ENCODE peak calls at places on chromosomes 16 and 17, in nine cellular contexts. A is GM19239; P is GM13977; X is activated CD8-positive, alpha-beta T cell treated with anti-CD3 and anti-CD28 coated beads for 36 hours; I is HTR-8/SVneo; K is activated T-helper 1 cell treated with Interleukin-2 at 50 U/mL for 16 hours; G is NCI-H748 treated with DMSO at 0.1 percent for 48 hours; D is iPS DF 19.7; W is AG08395. L is an unnamed sample.

GRCh38 chr16:87951550-87952538 is 610 bp downstream of the BANP start:
- DNase-seq in A (no peak), P (no peak), X (peak; percentile 35), I (no peak), K (no peak), G (no peak), D (no peak), W (no peak), L (no peak)

GRCh38 chr17:64024781-64025731 is 4.6 kb upstream of the ICAM2 start:
- DNase-seq in A (no peak), P (no peak), X (peak; percentile 62), I (no peak), K (peak; percentile 29), G (no peak), D (no peak), W (no peak), L (no peak)

GRCh38 chr16:78425957-78426590 is 326.6 kb downstream of the WWOX start:
- DNase-seq in A (no peak), P (no peak), X (no peak), I (no peak), K (no peak), G (no peak), D (no peak), W (no peak), L (peak; percentile 94)

GRCh38 chr16:48126801-48127644 is 28.8 kb downstream of the ABCC12 start:
- DNase-seq in A (no peak), P (no peak), X (no peak), I (peak; percentile 66), K (no peak), G (no peak), D (no peak), W (peak; percentile 92), L (no peak)

GRCh38 chr16:28297784-28298510 is 5.6 kb downstream of the SBK1 start:
- DNase-seq in A (no peak), P (no peak), X (peak; percentile 34), I (no peak), K (no peak), G (no peak), D (no peak), W (no peak), L (no peak)

GRCh38 chr16:81094771-81095251 is 1.4 kb downstream of the GCSH start:
- DNase-seq in A (no peak), P (no peak), X (no peak), I (no peak), K (no peak), G (no peak), D (no peak), W (no peak), L (no peak)

GRCh38 chr16:23496826-23497542 is 13.3 kb downstream of the GGA2 start:
- DNase-seq in A (no peak), P (no peak), X (no peak), I (no peak), K (no peak), G (no peak), D (no peak), W (peak; percentile 89), L (no peak)

GRCh38 chr17:27559996-27560481 is 70.9 kb upstream of the LGALS9 start:
- DNase-seq in A (no peak), P (no peak), X (no peak), I (peak; percentile 75), K (no peak), G (no peak), D (no peak), W (peak; percentile 70), L (no peak)

GRCh38 chr17:31008374-31009035 is 37.7 kb downstream of the RNF135 start:
- DNase-seq in A (peak; percentile 56), P (peak; percentile 72), X (peak; percentile 58), I (peak; percentile 18), K (peak; percentile 36), G (peak; percentile 21), D (no peak), W (peak; percentile 46), L (no peak)

GRCh38 chr17:40854175-40854814 is 12.7 kb downstream of the KRT12 start:
- DNase-seq in A (no peak), P (no peak), X (no peak), I (peak; percentile 87), K (no peak), G (no peak), D (no peak), W (peak; percentile 76), L (no peak)

GRCh38 chr16:85402910-85403692 is 210.0 kb upstream of the GSE1 start:
- DNase-seq in A (no peak), P (no peak), X (peak; percentile 71), I (no peak), K (no peak), G (no peak), D (no peak), W (peak; percentile 34), L (no peak)

L was measured in SK-N-DZ.